ENCODE peak calls at places on chromosomes 2 and 18, in four cellular contexts. S is AG04450, A is thoracic aorta, Z is right cardiac atrium. R is an unnamed sample.

GRCh38 chr2:236720974-236721600 is 151.5 kb downstream of the ACKR3 start:
- DNase-seq in S (no peak), A (no peak), Z (no peak), R (no peak)

GRCh38 chr2:43707255-43707654 is 31.0 kb upstream of the C1GALT1C1L start:
- DNase-seq in S (no peak), A (peak), Z (peak), R (no peak)

GRCh38 chr2:240424341-240425235 is 10.9 kb upstream of the GPC1 start:
- DNase-seq in S (no peak), A (no peak), Z (peak), R (no peak)

GRCh38 chr2:233448565-233448964 is 94.3 kb downstream of the DGKD start:
- DNase-seq in S (no peak), A (no peak), Z (no peak), R (no peak)

GRCh38 chr2:101406867-101407266 is 19.6 kb upstream of the CREG2 start:
- DNase-seq in S (peak), A (no peak), Z (no peak), R (peak)

GRCh38 chr2:36704475-36705150 is 8.1 kb downstream of the VIT start:
- DNase-seq in S (no peak), A (no peak), Z (no peak), R (no peak)

GRCh38 chr18:11148655-11149440 is 521 bp downstream of the PIEZO2 start:
- DNase-seq in S (no peak), A (no peak), Z (no peak), R (no peak)

GRCh38 chr2:232491139-232491780 is 3.6 kb upstream of the ECEL1 start:
- DNase-seq in S (no peak), A (no peak), Z (no peak), R (no peak)

GRCh38 chr2:226247289-226248275 is 552.0 kb downstream of the IRS1 start:
- DNase-seq in S (no peak), A (no peak), Z (no peak), R (no peak)

GRCh38 chr18:10791141-10791808 is 265.4 kb downstream of the NAPG start:
- DNase-seq in S (no peak), A (no peak), Z (no peak), R (no peak)

DNA sequence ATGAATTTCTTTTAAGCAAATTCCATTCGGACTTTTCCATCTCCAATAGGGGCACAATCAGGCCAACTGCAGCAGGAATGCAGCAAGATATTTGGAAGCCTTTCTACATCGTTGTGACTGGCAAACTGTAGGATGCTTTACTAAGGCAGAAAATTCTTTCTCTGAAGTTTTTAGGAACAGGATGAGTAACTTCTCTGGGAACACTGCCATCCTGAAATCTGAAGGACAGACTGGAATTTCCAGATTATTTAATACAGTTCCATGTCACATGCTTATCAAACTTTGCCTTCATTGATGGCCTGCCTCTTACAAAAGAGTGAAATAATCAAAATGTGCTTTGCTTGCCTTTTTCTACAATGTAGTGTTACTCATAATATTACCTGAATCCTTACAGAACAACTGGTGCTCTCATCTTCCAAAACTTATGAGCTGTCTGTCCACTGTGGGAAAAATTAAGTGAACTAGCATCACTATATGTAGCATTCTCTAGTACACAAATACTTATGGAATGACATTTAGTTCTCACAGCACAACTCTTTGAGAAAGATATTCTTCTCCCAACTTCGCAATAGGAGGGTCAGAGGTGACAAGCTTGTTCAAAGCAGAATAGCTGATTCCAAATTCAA is 32.0 kb upstream of the MAP2 start:
- DNase-seq in S (no peak), A (no peak), Z (no peak), R (peak)
- H3K27ac ChIP-seq in S (no peak), A (no peak), Z (no peak), R (peak)

GRCh38 chr2:227453810-227454209 is 18.1 kb upstream of the AGFG1 start:
- DNase-seq in S (no peak), A (no peak), Z (no peak), R (no peak)

GRCh38 chr2:227450921-227451654 is 20.9 kb upstream of the AGFG1 start:
- DNase-seq in S (no peak), A (no peak), Z (no peak), R (no peak)

GRCh38 chr2:227447606-227448005 is 24.4 kb upstream of the AGFG1 start:
- DNase-seq in S (peak), A (no peak), Z (no peak), R (no peak)

GRCh38 chr2:227451655-227451992 is 20.3 kb upstream of the AGFG1 start:
- DNase-seq in S (no peak), A (no peak), Z (no peak), R (no peak)

GRCh38 chr2:227450196-227450851 is 21.6 kb upstream of the AGFG1 start:
- DNase-seq in S (no peak), A (no peak), Z (no peak), R (no peak)
- H3K27ac ChIP-seq in S (no peak), A (no peak), Z (no peak), R (no peak)

GRCh38 chr18:63315879-63316278 is 3.7 kb downstream of the BCL2 start:
- DNase-seq in S (no peak), A (no peak), Z (no peak), R (no peak)

GRCh38 chr18:63318882-63319382 is 637 bp downstream of the BCL2 start:
- DNase-seq in S (no peak), A (no peak), Z (no peak), R (no peak)

GRCh38 chr18:63316612-63317555 is 2.7 kb downstream of the BCL2 start:
- DNase-seq in S (no peak), A (no peak), Z (no peak), R (no peak)

GRCh38 chr18:63317982-63318881 is 1.3 kb downstream of the BCL2 start:
- DNase-seq in S (no peak), A (no peak), Z (peak), R (no peak)

DNA sequence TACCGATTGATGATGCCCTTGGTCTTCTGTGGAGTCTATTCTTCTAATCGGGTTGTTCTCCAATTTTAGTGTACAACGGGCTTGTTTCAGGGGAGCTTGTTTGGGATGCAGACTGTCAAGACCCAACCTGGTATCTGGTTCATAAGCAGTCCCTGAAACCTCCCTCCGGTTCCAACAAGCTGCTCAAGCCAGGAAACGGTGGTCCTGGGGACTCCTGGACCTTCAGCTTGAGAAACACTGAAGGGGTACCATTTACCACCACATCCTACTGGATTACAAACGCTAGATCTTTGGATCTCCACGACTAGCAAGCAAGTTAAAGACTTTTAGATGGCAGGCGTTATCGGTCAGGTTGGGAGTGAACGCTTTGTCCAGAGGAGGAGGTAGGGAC is 2.0 kb downstream of the BCL2 start:
- DNase-seq in S (no peak), A (no peak), Z (no peak), R (no peak)
- H3K27ac ChIP-seq in S (no peak), A (peak), Z (no peak), R (no peak)

DNA sequence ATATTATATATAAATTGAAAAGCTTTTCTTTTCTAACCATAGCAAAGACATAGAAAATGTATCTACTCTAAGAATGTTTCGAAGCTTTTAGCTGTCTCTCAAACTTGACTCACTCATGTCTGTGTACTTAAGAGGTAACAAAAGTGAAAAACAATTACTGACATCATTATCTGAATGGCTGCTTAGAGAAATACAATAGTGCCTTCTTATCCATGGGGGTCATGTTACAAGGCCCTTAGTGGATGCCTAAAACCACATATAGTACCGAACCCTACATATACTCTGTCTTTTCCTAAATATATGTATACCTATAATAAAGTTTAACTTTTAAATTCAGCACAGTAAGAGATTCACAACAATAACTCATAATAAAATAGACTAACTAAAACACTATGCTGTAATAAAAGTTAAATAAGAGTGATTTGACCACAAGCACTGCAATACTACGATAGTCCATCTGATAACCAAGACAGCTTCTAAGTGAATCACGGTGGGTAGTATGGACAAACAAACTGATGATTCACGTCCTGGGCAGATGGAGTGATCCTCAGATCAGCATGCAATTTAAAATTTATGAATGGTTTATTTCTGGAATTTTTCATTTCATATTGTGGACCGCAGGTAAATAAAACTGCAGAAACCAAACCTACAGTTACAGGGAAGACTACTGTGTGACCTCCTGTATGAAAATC is 246.2 kb downstream of the XIRP2 start:
- DNase-seq in S (peak), A (no peak), Z (no peak), R (no peak)
- H3K27ac ChIP-seq in S (no peak), A (no peak), Z (no peak), R (peak)

GRCh38 chr2:230660294-230661060 is 52.2 kb upstream of the CAB39 start:
- DNase-seq in S (no peak), A (no peak), Z (peak), R (no peak)
- H3K27ac ChIP-seq in S (no peak), A (peak), Z (peak), R (no peak)

R was measured in SJCRH30.